ENCODE peak calls at places on chromosomes 2 and 18, in ten cellular contexts. A is IMR-90, C is fibroblast of lung, Z is psoas muscle, U is heart left ventricle, X is cardiac fibroblast, I is AG09309, Y is astrocyte, D is Peyer's patch, R is breast epithelium. Q is an unnamed sample.

GRCh38 chr18:31555971-31556747 is 35.5 kb upstream of the TTR start:
- DNase-seq in Y (peak; percentile 31), I (peak; percentile 25), D (peak; percentile 71), A (peak; percentile 70), U (no peak), Z (no peak), C (peak; percentile 83), R (no peak), X (peak; percentile 80), Q (peak; percentile 16)

GRCh38 chr2:234267534-234267933 is 217.0 kb downstream of the SPP2 start:
- DNase-seq in R (no peak), X (no peak), I (no peak), U (no peak), Y (no peak), A (no peak), Z (no peak), C (no peak), D (no peak), Q (no peak)

GRCh38 chr18:22705328-22705727 is 227.8 kb upstream of the RBBP8 start:
- DNase-seq in D (no peak), U (no peak), R (no peak), X (peak; percentile 89), I (peak; percentile 66), C (peak; percentile 75), Y (peak; percentile 85), Z (no peak), A (peak; percentile 91), Q (no peak)

GRCh38 chr2:238237441-238237840 is 2.4 kb downstream of the HES6 start:
- DNase-seq in A (no peak), X (no peak), I (no peak), U (no peak), R (no peak), D (no peak), Z (no peak), Y (no peak), C (no peak), Q (no peak)

GRCh38 chr2:104358122-104358521 is 495.8 kb upstream of the POU3F3 start:
- DNase-seq in A (no peak), Y (no peak), R (no peak), U (no peak), C (no peak), Z (no peak), I (no peak), X (no peak), D (no peak), Q (no peak)

GRCh38 chr2:241540766-241541561 is 17.6 kb upstream of the BOK start:
- DNase-seq in C (peak; percentile 49), R (peak; percentile 46), D (peak; percentile 73), I (no peak), X (peak; percentile 65), A (no peak), Y (no peak), U (peak; percentile 47), Z (peak; percentile 72), Q (no peak)

GRCh38 chr18:2111456-2111855 is 459.8 kb downstream of the METTL4 start:
- DNase-seq in U (no peak), I (peak; percentile 8), X (peak; percentile 7), A (no peak), R (no peak), D (no peak), Z (no peak), C (no peak), Y (peak; percentile 86), Q (peak; percentile 0)

GRCh38 chr2:9378433-9379371 is 44.6 kb downstream of the ITGB1BP1 start:
- DNase-seq in I (no peak), C (peak; percentile 85), X (peak; percentile 90), R (no peak), Y (peak; percentile 64), Z (peak; percentile 86), U (peak; percentile 88), A (peak; percentile 90), D (no peak), Q (peak; percentile 61)

GRCh38 chr18:2112435-2113045 is 458.8 kb downstream of the METTL4 start:
- DNase-seq in Z (no peak), A (no peak), Y (peak; percentile 26), U (no peak), R (no peak), D (no peak), I (no peak), C (no peak), X (peak; percentile 3), Q (no peak)

GRCh38 chr18:6729247-6730091 is at the start of gene ARHGAP28:
- DNase-seq in D (peak; percentile 66), U (peak; percentile 80), R (peak; percentile 62), I (peak; percentile 53), A (peak; percentile 92), C (peak; percentile 97), Z (peak; percentile 81), X (peak; percentile 75), Y (peak; percentile 92), Q (peak; percentile 86)

GRCh38 chr2:104889261-104890091 is 35.6 kb downstream of the POU3F3 start:
- DNase-seq in A (no peak), R (no peak), D (peak; percentile 89), I (no peak), U (no peak), C (no peak), Z (no peak), X (no peak), Y (no peak), Q (no peak)

GRCh38 chr2:234446404-234447076 is 50.3 kb downstream of the ARL4C start:
- DNase-seq in A (no peak), D (peak; percentile 94), Z (peak; percentile 46), Y (no peak), U (peak; percentile 77), C (no peak), I (no peak), R (peak; percentile 79), X (no peak), Q (no peak)

GRCh38 chr2:205684871-205685313 is 2.6 kb downstream of the NRP2 start:
- DNase-seq in Y (peak; percentile 48), Z (no peak), C (peak; percentile 42), A (peak; percentile 60), R (no peak), U (no peak), I (no peak), D (no peak), X (no peak), Q (no peak)

GRCh38 chr2:164015328-164016123 is 279.7 kb upstream of the FIGN start:
- DNase-seq in Z (peak; percentile 14), A (no peak), X (peak; percentile 15), D (no peak), Y (peak; percentile 94), U (peak; percentile 42), C (no peak), R (no peak), I (no peak), Q (no peak)

DNA sequence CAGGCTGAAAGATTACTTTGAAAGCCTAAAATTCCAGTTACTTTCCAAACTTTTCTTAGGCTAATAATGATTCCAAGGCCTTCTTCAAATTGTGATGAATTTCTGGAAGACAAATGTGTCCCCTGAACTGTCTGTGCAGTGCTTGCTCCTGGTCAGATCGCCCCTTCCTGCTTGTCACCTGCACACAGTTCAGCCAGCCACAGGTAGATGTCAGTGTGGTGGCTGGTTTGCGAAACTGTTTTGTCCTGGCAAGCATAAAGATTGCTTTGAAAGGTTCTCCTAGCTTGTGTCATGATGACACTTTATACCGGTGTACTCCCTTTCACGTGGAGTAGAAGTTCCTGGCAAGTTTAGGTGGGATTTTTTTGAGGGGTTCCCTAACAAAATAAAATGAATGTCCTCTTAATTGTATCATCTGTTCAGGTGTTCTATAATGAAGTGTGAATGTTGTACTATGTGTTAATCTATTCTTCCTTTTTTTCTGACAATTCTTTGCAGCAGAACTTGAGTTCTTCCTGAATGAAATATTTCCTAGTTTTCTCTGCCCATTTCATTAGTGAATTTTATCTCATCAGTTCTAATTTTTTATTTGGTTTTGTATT is 298.8 kb downstream of the ZNF407 start:
- DNase-seq in Y (no peak), A (peak; percentile 12), Z (no peak), D (peak; percentile 73), I (no peak), C (no peak), U (peak; percentile 30), X (peak; percentile 6), R (peak; percentile 41), Q (no peak)
- TF ChIP-seq CTCF in Y (no peak), A (peak; percentile 11), Z (peak; percentile 70), D (peak; percentile 68), I (no peak), C (no peak), U (peak; percentile 45), X (no peak), R (peak; percentile 74), Q (no peak)

GRCh38 chr2:38739524-38739923 is 11.6 kb downstream of the SRSF7 start:
- DNase-seq in A (no peak), R (no peak), Z (no peak), D (no peak), C (no peak), Y (no peak), X (no peak), I (no peak), U (no peak), Q (no peak)
- H3K4me3 ChIP-seq in A (no peak overlapping the region), R (no peak overlapping the region), Z (no peak overlapping the region), D (no peak overlapping the region), C (no peak overlapping the region), Y (no peak overlapping the region), X (no peak overlapping the region), I (no peak overlapping the region), U (no peak overlapping the region), Q (no peak overlapping the region)

GRCh38 chr2:26840937-26841610 is 6.9 kb upstream of the DPYSL5 start:
- DNase-seq in X (peak; percentile 10), U (no peak), D (no peak), R (no peak), A (no peak), I (no peak), C (no peak), Z (no peak), Y (no peak), Q (no peak)

GRCh38 chr2:26843041-26843440 is 4.9 kb upstream of the DPYSL5 start:
- DNase-seq in C (no peak), Z (no peak), A (no peak), X (no peak), Y (no peak), I (no peak), U (no peak), D (no peak), R (no peak), Q (no peak)

DNA sequence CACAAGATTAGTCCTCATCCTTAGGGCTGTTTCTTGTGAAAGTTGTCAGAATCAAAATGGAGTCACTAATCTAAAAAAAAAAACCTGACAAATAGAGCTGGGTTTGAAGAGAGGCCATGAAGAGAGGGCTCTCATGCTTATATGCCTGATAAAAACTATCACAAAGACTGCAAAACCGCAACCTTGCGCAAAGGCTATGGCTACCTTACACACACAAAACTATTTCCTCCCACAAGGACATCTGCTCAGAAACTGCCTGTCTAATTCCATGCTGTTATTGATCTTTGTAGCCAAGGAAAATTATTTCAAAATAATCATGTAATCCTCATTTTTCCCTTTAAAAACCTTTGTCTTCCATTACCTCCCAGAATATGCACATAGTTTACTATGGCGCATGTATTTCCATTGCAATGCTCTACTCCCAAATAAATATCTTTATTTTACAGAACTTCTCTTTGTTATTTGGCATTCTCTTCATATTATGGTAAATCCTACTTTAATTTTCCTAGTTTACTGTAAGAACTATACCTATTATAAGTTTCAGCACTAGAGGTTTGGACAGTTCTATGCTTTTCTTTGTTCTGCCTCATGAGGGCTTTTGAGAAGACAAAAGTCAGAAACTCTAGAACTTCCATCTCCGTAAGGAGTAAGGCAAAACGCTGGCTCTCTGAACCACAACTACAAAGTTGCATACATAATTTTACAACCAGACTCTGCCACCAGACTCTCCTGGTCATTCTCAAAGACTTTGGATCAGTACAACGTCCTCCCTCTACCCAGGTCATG is 9.6 kb upstream of the DPYSL5 start:
- DNase-seq in A (peak; percentile 36), X (peak; percentile 46), Y (peak; percentile 29), Z (no peak), U (no peak), D (no peak), C (peak; percentile 46), R (no peak), I (no peak), Q (no peak)
- TF ChIP-seq CTCF in A (no peak), X (no peak), Y (no peak), Z (no peak), U (no peak), D (no peak), C (no peak), R (no peak), I (no peak), Q (peak; percentile 21)

GRCh38 chr2:42906115-42906556 is 113.8 kb upstream of the HAAO start:
- DNase-seq in U (no peak), A (no peak), Z (no peak), D (no peak), I (no peak), C (no peak), Y (no peak), X (no peak), R (peak; percentile 17), Q (no peak)
- H3K4me3 ChIP-seq in U (no peak overlapping the region), A (no peak overlapping the region), Z (peak overlapping the region; percentile 14), D (no peak overlapping the region), I (no peak overlapping the region), C (no peak overlapping the region), Y (no peak overlapping the region), X (no peak overlapping the region), R (no peak overlapping the region), Q (no peak overlapping the region)